ENCODE peak calls at places on chromosomes 12 and 14, in nine cellular contexts. One of them, this sample, is unnamed.

GRCh38 chr12:52156757-52157565 is 34.9 kb downstream of the KRT80 start:
- DNase-seq in fibroblast of lung: peak
- DNase-seq in WERI-Rb-1: peak
- DNase-seq in mesothelial cell of epicardium: peak
- DNase-seq in A549: peak
- DNase-seq in fibroblast of mammary gland: peak
- DNase-seq in progenitor cell of endocrine pancreas: peak
- DNase-seq in H9: peak
- DNase-seq in stomach: peak
- DNase-seq in this sample: peak

GRCh38 chr12:3727877-3728632 is 24.9 kb downstream of the CRACR2A start:
- DNase-seq in fibroblast of lung: peak
- DNase-seq in WERI-Rb-1: no peak
- DNase-seq in mesothelial cell of epicardium: no peak
- DNase-seq in A549: no peak
- DNase-seq in fibroblast of mammary gland: peak
- DNase-seq in progenitor cell of endocrine pancreas: no peak
- DNase-seq in H9: no peak
- DNase-seq in stomach: no peak
- DNase-seq in this sample: no peak

GRCh38 chr14:99125113-99125512 is 146.9 kb downstream of the BCL11B start:
- DNase-seq in fibroblast of lung: no peak
- DNase-seq in WERI-Rb-1: no peak
- DNase-seq in mesothelial cell of epicardium: no peak
- DNase-seq in A549: no peak
- DNase-seq in fibroblast of mammary gland: no peak
- DNase-seq in progenitor cell of endocrine pancreas: no peak
- DNase-seq in H9: no peak
- DNase-seq in stomach: peak
- DNase-seq in this sample: no peak

GRCh38 chr14:61329478-61330051 is 8.2 kb downstream of the PRKCH start:
- DNase-seq in fibroblast of lung: no peak
- DNase-seq in WERI-Rb-1: no peak
- DNase-seq in mesothelial cell of epicardium: no peak
- DNase-seq in A549: no peak
- DNase-seq in fibroblast of mammary gland: no peak
- DNase-seq in progenitor cell of endocrine pancreas: no peak
- DNase-seq in H9: no peak
- DNase-seq in stomach: no peak
- DNase-seq in this sample: no peak

GRCh38 chr14:41167040-41167439 is 439.6 kb upstream of the LRFN5 start:
- DNase-seq in fibroblast of lung: no peak
- DNase-seq in WERI-Rb-1: no peak
- DNase-seq in mesothelial cell of epicardium: no peak
- DNase-seq in A549: no peak
- DNase-seq in fibroblast of mammary gland: no peak
- DNase-seq in progenitor cell of endocrine pancreas: no peak
- DNase-seq in H9: peak
- DNase-seq in stomach: no peak
- DNase-seq in this sample: no peak

GRCh38 chr14:24080888-24081738 is 9.8 kb downstream of the CPNE6 start:
- DNase-seq in fibroblast of lung: no peak
- DNase-seq in WERI-Rb-1: peak
- DNase-seq in mesothelial cell of epicardium: no peak
- DNase-seq in A549: peak
- DNase-seq in fibroblast of mammary gland: peak
- DNase-seq in progenitor cell of endocrine pancreas: peak
- DNase-seq in H9: peak
- DNase-seq in stomach: peak
- DNase-seq in this sample: peak

GRCh38 chr12:38056701-38057689 is 259.6 kb upstream of the ALG10B start:
- DNase-seq in fibroblast of lung: no peak
- DNase-seq in WERI-Rb-1: no peak
- DNase-seq in mesothelial cell of epicardium: no peak
- DNase-seq in A549: peak
- DNase-seq in fibroblast of mammary gland: no peak
- DNase-seq in progenitor cell of endocrine pancreas: no peak
- DNase-seq in H9: no peak
- DNase-seq in stomach: no peak
- DNase-seq in this sample: no peak

GRCh38 chr12:116532428-116532827 is 26.8 kb upstream of the MAP1LC3B2 start:
- DNase-seq in fibroblast of lung: no peak
- DNase-seq in WERI-Rb-1: no peak
- DNase-seq in mesothelial cell of epicardium: no peak
- DNase-seq in A549: no peak
- DNase-seq in fibroblast of mammary gland: no peak
- DNase-seq in progenitor cell of endocrine pancreas: no peak
- DNase-seq in H9: no peak
- DNase-seq in stomach: no peak
- DNase-seq in this sample: no peak

GRCh38 chr14:100906420-100906819 is 2.9 kb upstream of the RTL1 start:
- DNase-seq in fibroblast of lung: no peak
- DNase-seq in WERI-Rb-1: no peak
- DNase-seq in mesothelial cell of epicardium: no peak
- DNase-seq in A549: no peak
- DNase-seq in fibroblast of mammary gland: no peak
- DNase-seq in progenitor cell of endocrine pancreas: no peak
- DNase-seq in H9: peak
- DNase-seq in stomach: no peak
- DNase-seq in this sample: no peak

GRCh38 chr12:63351370-63351769 is 200.4 kb upstream of the AVPR1A start:
- DNase-seq in fibroblast of lung: no peak
- DNase-seq in WERI-Rb-1: no peak
- DNase-seq in mesothelial cell of epicardium: no peak
- DNase-seq in A549: no peak
- DNase-seq in fibroblast of mammary gland: no peak
- DNase-seq in progenitor cell of endocrine pancreas: no peak
- DNase-seq in H9: no peak
- DNase-seq in stomach: no peak
- DNase-seq in this sample: no peak

GRCh38 chr12:63348544-63348943 is 197.5 kb upstream of the AVPR1A start:
- DNase-seq in fibroblast of lung: no peak
- DNase-seq in WERI-Rb-1: no peak
- DNase-seq in mesothelial cell of epicardium: no peak
- DNase-seq in A549: no peak
- DNase-seq in fibroblast of mammary gland: no peak
- DNase-seq in progenitor cell of endocrine pancreas: no peak
- DNase-seq in H9: no peak
- DNase-seq in stomach: no peak
- DNase-seq in this sample: no peak

GRCh38 chr12:63354919-63355318 is 203.9 kb upstream of the AVPR1A start:
- DNase-seq in fibroblast of lung: no peak
- DNase-seq in WERI-Rb-1: no peak
- DNase-seq in mesothelial cell of epicardium: no peak
- DNase-seq in A549: no peak
- DNase-seq in fibroblast of mammary gland: no peak
- DNase-seq in progenitor cell of endocrine pancreas: no peak
- DNase-seq in H9: no peak
- DNase-seq in stomach: no peak
- DNase-seq in this sample: no peak

GRCh38 chr12:63353559-63353958 is 202.6 kb upstream of the AVPR1A start:
- DNase-seq in fibroblast of lung: peak
- DNase-seq in WERI-Rb-1: no peak
- DNase-seq in mesothelial cell of epicardium: no peak
- DNase-seq in A549: no peak
- DNase-seq in fibroblast of mammary gland: peak
- DNase-seq in progenitor cell of endocrine pancreas: no peak
- DNase-seq in H9: no peak
- DNase-seq in stomach: no peak
- DNase-seq in this sample: no peak
- TF ChIP-seq CTCF in fibroblast of lung: no peak
- TF ChIP-seq CTCF in WERI-Rb-1: no peak
- TF ChIP-seq CTCF in mesothelial cell of epicardium: no peak
- TF ChIP-seq CTCF in A549: no peak
- TF ChIP-seq CTCF in fibroblast of mammary gland: no peak
- TF ChIP-seq CTCF in progenitor cell of endocrine pancreas: no peak
- TF ChIP-seq CTCF in H9: peak
- TF ChIP-seq CTCF in stomach: no peak
- TF ChIP-seq CTCF in this sample: no peak

GRCh38 chr12:20257311-20257710 is 111.0 kb upstream of the PDE3A start:
- DNase-seq in fibroblast of lung: no peak
- DNase-seq in WERI-Rb-1: no peak
- DNase-seq in mesothelial cell of epicardium: no peak
- DNase-seq in A549: no peak
- DNase-seq in fibroblast of mammary gland: no peak
- DNase-seq in progenitor cell of endocrine pancreas: no peak
- DNase-seq in H9: no peak
- DNase-seq in stomach: no peak
- DNase-seq in this sample: no peak

GRCh38 chr12:20260864-20261263 is 107.5 kb upstream of the PDE3A start:
- DNase-seq in fibroblast of lung: peak
- DNase-seq in WERI-Rb-1: no peak
- DNase-seq in mesothelial cell of epicardium: no peak
- DNase-seq in A549: no peak
- DNase-seq in fibroblast of mammary gland: no peak
- DNase-seq in progenitor cell of endocrine pancreas: no peak
- DNase-seq in H9: no peak
- DNase-seq in stomach: no peak
- DNase-seq in this sample: no peak

GRCh38 chr12:20259786-20260185 is 108.6 kb upstream of the PDE3A start:
- DNase-seq in fibroblast of lung: no peak
- DNase-seq in WERI-Rb-1: no peak
- DNase-seq in mesothelial cell of epicardium: no peak
- DNase-seq in A549: no peak
- DNase-seq in fibroblast of mammary gland: no peak
- DNase-seq in progenitor cell of endocrine pancreas: no peak
- DNase-seq in H9: no peak
- DNase-seq in stomach: no peak
- DNase-seq in this sample: no peak

GRCh38 chr12:20264608-20265114 is 103.7 kb upstream of the PDE3A start:
- DNase-seq in fibroblast of lung: no peak
- DNase-seq in WERI-Rb-1: no peak
- DNase-seq in mesothelial cell of epicardium: no peak
- DNase-seq in A549: no peak
- DNase-seq in fibroblast of mammary gland: no peak
- DNase-seq in progenitor cell of endocrine pancreas: no peak
- DNase-seq in H9: peak
- DNase-seq in stomach: no peak
- DNase-seq in this sample: no peak

GRCh38 chr12:20262131-20262530 is 106.2 kb upstream of the PDE3A start:
- DNase-seq in fibroblast of lung: no peak
- DNase-seq in WERI-Rb-1: no peak
- DNase-seq in mesothelial cell of epicardium: no peak
- DNase-seq in A549: no peak
- DNase-seq in fibroblast of mammary gland: no peak
- DNase-seq in progenitor cell of endocrine pancreas: no peak
- DNase-seq in H9: no peak
- DNase-seq in stomach: no peak
- DNase-seq in this sample: no peak
- TF ChIP-seq CTCF in fibroblast of lung: no peak
- TF ChIP-seq CTCF in WERI-Rb-1: no peak
- TF ChIP-seq CTCF in mesothelial cell of epicardium: no peak
- TF ChIP-seq CTCF in A549: no peak
- TF ChIP-seq CTCF in fibroblast of mammary gland: no peak
- TF ChIP-seq CTCF in progenitor cell of endocrine pancreas: no peak
- TF ChIP-seq CTCF in H9: no peak
- TF ChIP-seq CTCF in stomach: no peak
- TF ChIP-seq CTCF in this sample: no peak

GRCh38 chr14:71165650-71166049 is 258.4 kb downstream of the PCNX1 start:
- DNase-seq in fibroblast of lung: no peak
- DNase-seq in WERI-Rb-1: no peak
- DNase-seq in mesothelial cell of epicardium: no peak
- DNase-seq in A549: no peak
- DNase-seq in fibroblast of mammary gland: no peak
- DNase-seq in progenitor cell of endocrine pancreas: no peak
- DNase-seq in H9: no peak
- DNase-seq in stomach: no peak
- DNase-seq in this sample: no peak

GRCh38 chr14:71168564-71168963 is 261.3 kb downstream of the PCNX1 start:
- DNase-seq in fibroblast of lung: no peak
- DNase-seq in WERI-Rb-1: no peak
- DNase-seq in mesothelial cell of epicardium: no peak
- DNase-seq in A549: no peak
- DNase-seq in fibroblast of mammary gland: no peak
- DNase-seq in progenitor cell of endocrine pancreas: no peak
- DNase-seq in H9: no peak
- DNase-seq in stomach: no peak
- DNase-seq in this sample: no peak

GRCh38 chr14:71165121-71165574 is 257.9 kb downstream of the PCNX1 start:
- DNase-seq in fibroblast of lung: no peak
- DNase-seq in WERI-Rb-1: no peak
- DNase-seq in mesothelial cell of epicardium: no peak
- DNase-seq in A549: no peak
- DNase-seq in fibroblast of mammary gland: no peak
- DNase-seq in progenitor cell of endocrine pancreas: no peak
- DNase-seq in H9: no peak
- DNase-seq in stomach: no peak
- DNase-seq in this sample: no peak

GRCh38 chr14:71163842-71164500 is 256.7 kb downstream of the PCNX1 start:
- DNase-seq in fibroblast of lung: no peak
- DNase-seq in WERI-Rb-1: no peak
- DNase-seq in mesothelial cell of epicardium: no peak
- DNase-seq in A549: no peak
- DNase-seq in fibroblast of mammary gland: no peak
- DNase-seq in progenitor cell of endocrine pancreas: no peak
- DNase-seq in H9: no peak
- DNase-seq in stomach: no peak
- DNase-seq in this sample: no peak

GRCh38 chr14:71166434-71166833 is 259.2 kb downstream of the PCNX1 start:
- DNase-seq in fibroblast of lung: peak
- DNase-seq in WERI-Rb-1: peak
- DNase-seq in mesothelial cell of epicardium: no peak
- DNase-seq in A549: peak
- DNase-seq in fibroblast of mammary gland: peak
- DNase-seq in progenitor cell of endocrine pancreas: no peak
- DNase-seq in H9: no peak
- DNase-seq in stomach: no peak
- DNase-seq in this sample: no peak
- TF ChIP-seq CTCF in fibroblast of lung: peak
- TF ChIP-seq CTCF in WERI-Rb-1: peak
- TF ChIP-seq CTCF in mesothelial cell of epicardium: no peak
- TF ChIP-seq CTCF in A549: peak
- TF ChIP-seq CTCF in fibroblast of mammary gland: peak
- TF ChIP-seq CTCF in progenitor cell of endocrine pancreas: peak
- TF ChIP-seq CTCF in H9: peak
- TF ChIP-seq CTCF in stomach: no peak
- TF ChIP-seq CTCF in this sample: no peak

GRCh38 chr12:1122803-1123202 is 131.8 kb downstream of the ERC1 start:
- DNase-seq in fibroblast of lung: no peak
- DNase-seq in WERI-Rb-1: peak
- DNase-seq in mesothelial cell of epicardium: no peak
- DNase-seq in A549: no peak
- DNase-seq in fibroblast of mammary gland: no peak
- DNase-seq in progenitor cell of endocrine pancreas: no peak
- DNase-seq in H9: no peak
- DNase-seq in stomach: no peak
- DNase-seq in this sample: no peak
- TF ChIP-seq CTCF in fibroblast of lung: no peak
- TF ChIP-seq CTCF in WERI-Rb-1: no peak
- TF ChIP-seq CTCF in mesothelial cell of epicardium: no peak
- TF ChIP-seq CTCF in A549: no peak
- TF ChIP-seq CTCF in fibroblast of mammary gland: no peak
- TF ChIP-seq CTCF in progenitor cell of endocrine pancreas: no peak
- TF ChIP-seq CTCF in H9: no peak
- TF ChIP-seq CTCF in stomach: no peak
- TF ChIP-seq CTCF in this sample: no peak

This sample was measured in activated B cell treated with CpG ODN at 0.5 μM for 24 hours.